ENCODE peak calls at places on chromosomes 2 and 18, in four cellular contexts. One of them, this sample, is unnamed.

GRCh38 chr2:109032229-109032800 is 43.3 kb upstream of the EDAR start:
- DNase-seq in IMR-90: no peak
- DNase-seq in sigmoid colon: no peak
- DNase-seq in neural progenitor cell: no peak
- DNase-seq in this sample: no peak

GRCh38 chr2:235666240-235666781 is 172.5 kb downstream of the AGAP1 start:
- DNase-seq in IMR-90: peak; percentile 90
- DNase-seq in sigmoid colon: peak; percentile 61
- DNase-seq in neural progenitor cell: peak; percentile 80
- DNase-seq in this sample: peak; percentile 62

GRCh38 chr2:200352631-200353030 is 46.1 kb downstream of the SPATS2L start:
- DNase-seq in IMR-90: peak; percentile 66
- DNase-seq in sigmoid colon: no peak
- DNase-seq in neural progenitor cell: peak; percentile 49
- DNase-seq in this sample: no peak

GRCh38 chr2:31987454-31987853 is 23.4 kb downstream of the MEMO1 start:
- DNase-seq in IMR-90: peak; percentile 76
- DNase-seq in sigmoid colon: no peak
- DNase-seq in neural progenitor cell: no peak
- DNase-seq in this sample: no peak

GRCh38 chr2:129812071-129812470 is 167.4 kb upstream of the RAB6C start:
- DNase-seq in IMR-90: no peak
- DNase-seq in sigmoid colon: no peak
- DNase-seq in neural progenitor cell: no peak
- DNase-seq in this sample: peak; percentile 71

GRCh38 chr2:66565291-66565690 is 130.4 kb downstream of the MEIS1 start:
- DNase-seq in IMR-90: peak; percentile 65
- DNase-seq in sigmoid colon: no peak
- DNase-seq in neural progenitor cell: no peak
- DNase-seq in this sample: no peak

GRCh38 chr2:3637311-3637675 is 20.7 kb upstream of the ALLC start:
- DNase-seq in IMR-90: no peak
- DNase-seq in sigmoid colon: peak; percentile 12
- DNase-seq in neural progenitor cell: no peak
- DNase-seq in this sample: no peak

GRCh38 chr18:8721716-8722115 is 16.4 kb downstream of the MTCL1 start:
- DNase-seq in IMR-90: peak; percentile 69
- DNase-seq in sigmoid colon: no peak
- DNase-seq in neural progenitor cell: no peak
- DNase-seq in this sample: no peak

GRCh38 chr18:10453885-10454772 is at the start of gene APCDD1:
- DNase-seq in IMR-90: no peak
- DNase-seq in sigmoid colon: peak; percentile 86
- DNase-seq in neural progenitor cell: peak; percentile 90
- DNase-seq in this sample: peak; percentile 52

GRCh38 chr2:180255981-180256380 is 248.9 kb upstream of the CWC22 start:
- DNase-seq in IMR-90: no peak
- DNase-seq in sigmoid colon: no peak
- DNase-seq in neural progenitor cell: no peak
- DNase-seq in this sample: no peak

GRCh38 chr2:134371041-134371440 is 117.2 kb downstream of the MGAT5 start:
- DNase-seq in IMR-90: no peak
- DNase-seq in sigmoid colon: no peak
- DNase-seq in neural progenitor cell: no peak
- DNase-seq in this sample: no peak

GRCh38 chr2:16625759-16626158 is 39.9 kb downstream of the CYRIA start:
- DNase-seq in IMR-90: no peak
- DNase-seq in sigmoid colon: no peak
- DNase-seq in neural progenitor cell: no peak
- DNase-seq in this sample: no peak

GRCh38 chr18:28284132-28284531 is 107.2 kb upstream of the CDH2 start:
- DNase-seq in IMR-90: peak; percentile 86
- DNase-seq in sigmoid colon: no peak
- DNase-seq in neural progenitor cell: no peak
- DNase-seq in this sample: no peak

GRCh38 chr2:16674154-16674553 is 8.5 kb upstream of the CYRIA start:
- DNase-seq in IMR-90: no peak
- DNase-seq in sigmoid colon: no peak
- DNase-seq in neural progenitor cell: no peak
- DNase-seq in this sample: no peak

GRCh38 chr2:219451626-219452360 is 17.1 kb downstream of the SPEG start:
- DNase-seq in IMR-90: peak; percentile 18
- DNase-seq in sigmoid colon: peak; percentile 96
- DNase-seq in neural progenitor cell: no peak
- DNase-seq in this sample: no peak

GRCh38 chr2:63590621-63591408 is 2.1 kb downstream of the MDH1 start:
- DNase-seq in IMR-90: no peak
- DNase-seq in sigmoid colon: peak; percentile 84
- DNase-seq in neural progenitor cell: no peak
- DNase-seq in this sample: peak; percentile 11

GRCh38 chr2:174341301-174341994 is 6.7 kb downstream of the SP9 start:
- DNase-seq in IMR-90: peak; percentile 78
- DNase-seq in sigmoid colon: peak; percentile 91
- DNase-seq in neural progenitor cell: peak; percentile 91
- DNase-seq in this sample: peak; percentile 75

GRCh38 chr2:174487536-174488162 is 820 bp upstream of the GPR155 start:
- DNase-seq in IMR-90: no peak
- DNase-seq in sigmoid colon: no peak
- DNase-seq in neural progenitor cell: no peak
- DNase-seq in this sample: no peak

GRCh38 chr2:230719340-230719739 is 6.7 kb downstream of the CAB39 start:
- DNase-seq in IMR-90: no peak
- DNase-seq in sigmoid colon: no peak
- DNase-seq in neural progenitor cell: no peak
- DNase-seq in this sample: no peak

GRCh38 chr2:230717595-230717994 is 5.0 kb downstream of the CAB39 start:
- DNase-seq in IMR-90: no peak
- DNase-seq in sigmoid colon: no peak
- DNase-seq in neural progenitor cell: peak; percentile 59
- DNase-seq in this sample: no peak

GRCh38 chr2:230715201-230715600 is 2.6 kb downstream of the CAB39 start:
- DNase-seq in IMR-90: peak; percentile 52
- DNase-seq in sigmoid colon: no peak
- DNase-seq in neural progenitor cell: no peak
- DNase-seq in this sample: no peak

GRCh38 chr2:230714122-230714453 is 1.4 kb downstream of the CAB39 start:
- DNase-seq in IMR-90: peak; percentile 84
- DNase-seq in sigmoid colon: no peak
- DNase-seq in neural progenitor cell: peak; percentile 29
- DNase-seq in this sample: no peak

GRCh38 chr2:230716588-230716987 is 3.9 kb downstream of the CAB39 start:
- DNase-seq in IMR-90: no peak
- DNase-seq in sigmoid colon: no peak
- DNase-seq in neural progenitor cell: no peak
- DNase-seq in this sample: no peak
- H3K4me1 ChIP-seq in IMR-90: peaks cover 20% of the 10 kb centered on the region
- H3K4me1 ChIP-seq in sigmoid colon: peaks cover 84% of the 10 kb centered on the region
- H3K4me1 ChIP-seq in neural progenitor cell: peaks cover 21% of the 10 kb centered on the region
- H3K4me1 ChIP-seq in this sample: peaks cover 37% of the 10 kb centered on the region

GRCh38 chr2:218281449-218281848 is 10.9 kb downstream of the TMBIM1 start:
- DNase-seq in IMR-90: no peak
- DNase-seq in sigmoid colon: peak; percentile 83
- DNase-seq in neural progenitor cell: no peak
- DNase-seq in this sample: no peak
- H3K4me1 ChIP-seq in IMR-90: peaks cover 31% of the 10 kb centered on the region
- H3K4me1 ChIP-seq in sigmoid colon: peaks cover 55% of the 10 kb centered on the region
- H3K4me1 ChIP-seq in neural progenitor cell: no peaks in the 10 kb centered on the region
- H3K4me1 ChIP-seq in this sample: peaks cover 72% of the 10 kb centered on the region

GRCh38 chr2:105794926-105795574 is 50.3 kb downstream of the NCK2 start:
- DNase-seq in IMR-90: no peak
- DNase-seq in sigmoid colon: no peak
- DNase-seq in neural progenitor cell: no peak
- DNase-seq in this sample: no peak
- H3K4me1 ChIP-seq in IMR-90: peaks cover 21% of the 10 kb centered on the region
- H3K4me1 ChIP-seq in sigmoid colon: peaks cover 64% of the 10 kb centered on the region
- H3K4me1 ChIP-seq in neural progenitor cell: peaks cover 30% of the 10 kb centered on the region
- H3K4me1 ChIP-seq in this sample: no peaks in the 10 kb centered on the region

GRCh38 chr2:100789361-100789760 is 30.6 kb upstream of the NPAS2 start:
- DNase-seq in IMR-90: no peak
- DNase-seq in sigmoid colon: no peak
- DNase-seq in neural progenitor cell: no peak
- DNase-seq in this sample: no peak
- H3K4me1 ChIP-seq in IMR-90: peaks cover 10% of the 10 kb centered on the region
- H3K4me1 ChIP-seq in sigmoid colon: peaks cover 15% of the 10 kb centered on the region
- H3K4me1 ChIP-seq in neural progenitor cell: no peaks in the 10 kb centered on the region
- H3K4me1 ChIP-seq in this sample: no peaks in the 10 kb centered on the region

DNA sequence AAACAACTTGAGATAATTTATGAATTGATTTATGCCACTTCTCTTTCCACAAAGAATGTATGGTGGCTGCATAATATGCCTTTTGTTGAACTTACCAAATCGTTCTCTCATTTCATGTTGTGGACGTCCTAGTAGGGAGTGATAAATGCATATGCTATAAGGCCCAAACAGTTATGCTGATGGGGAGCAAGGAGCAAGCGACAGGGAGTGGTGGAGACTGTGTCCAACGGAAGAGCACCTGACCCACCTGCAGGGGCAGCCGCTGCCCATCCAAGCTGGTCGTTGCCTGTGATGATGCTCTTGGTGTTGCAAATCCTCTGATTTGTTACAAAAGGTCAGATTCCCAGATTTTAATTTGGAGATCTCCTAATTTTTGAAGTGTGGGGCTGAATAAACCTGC is 31.0 kb upstream of the MGAT4A start:
- DNase-seq in IMR-90: no peak
- DNase-seq in sigmoid colon: no peak
- DNase-seq in neural progenitor cell: no peak
- DNase-seq in this sample: no peak
- H3K4me1 ChIP-seq in IMR-90: no peaks in the 10 kb centered on the region
- H3K4me1 ChIP-seq in sigmoid colon: peaks cover 10% of the 10 kb centered on the region
- H3K4me1 ChIP-seq in neural progenitor cell: no peaks in the 10 kb centered on the region
- H3K4me1 ChIP-seq in this sample: peaks cover 26% of the 10 kb centered on the region

GRCh38 chr2:168432565-168433186 is 23.4 kb upstream of the CERS6 start:
- DNase-seq in IMR-90: no peak
- DNase-seq in sigmoid colon: no peak
- DNase-seq in neural progenitor cell: no peak
- DNase-seq in this sample: no peak

GRCh38 chr2:168434164-168434563 is 21.9 kb upstream of the CERS6 start:
- DNase-seq in IMR-90: no peak
- DNase-seq in sigmoid colon: no peak
- DNase-seq in neural progenitor cell: no peak
- DNase-seq in this sample: no peak

GRCh38 chr2:168439536-168439935 is 16.5 kb upstream of the CERS6 start:
- DNase-seq in IMR-90: peak; percentile 8
- DNase-seq in sigmoid colon: no peak
- DNase-seq in neural progenitor cell: no peak
- DNase-seq in this sample: no peak

GRCh38 chr2:168438553-168438952 is 17.5 kb upstream of the CERS6 start:
- DNase-seq in IMR-90: no peak
- DNase-seq in sigmoid colon: no peak
- DNase-seq in neural progenitor cell: no peak
- DNase-seq in this sample: no peak

DNA sequence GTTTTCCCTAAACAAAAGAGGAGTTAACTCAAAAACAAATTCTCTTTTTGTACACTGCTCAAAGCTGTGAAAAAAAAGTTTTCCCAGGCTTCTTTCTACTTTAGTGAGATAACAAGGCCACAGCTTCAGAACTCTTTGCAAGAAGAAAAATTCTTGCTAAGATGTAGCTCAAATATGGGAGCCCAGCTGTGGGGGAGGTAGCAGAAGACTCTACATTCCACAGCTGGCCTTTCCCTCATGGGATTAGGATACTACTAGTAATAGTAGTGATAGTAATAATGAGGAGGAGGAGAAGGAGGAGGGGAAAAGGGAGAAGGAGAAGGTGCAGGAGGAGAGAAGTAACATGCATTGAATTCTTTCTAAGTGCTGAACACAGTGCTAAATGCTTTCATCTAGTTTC is 19.2 kb upstream of the CERS6 start:
- DNase-seq in IMR-90: no peak
- DNase-seq in sigmoid colon: no peak
- DNase-seq in neural progenitor cell: no peak
- DNase-seq in this sample: no peak
- H3K4me1 ChIP-seq in IMR-90: no peaks in the 10 kb centered on the region
- H3K4me1 ChIP-seq in sigmoid colon: no peaks in the 10 kb centered on the region
- H3K4me1 ChIP-seq in neural progenitor cell: peaks cover 11% of the 10 kb centered on the region
- H3K4me1 ChIP-seq in this sample: no peaks in the 10 kb centered on the region

GRCh38 chr2:104915107-104915793 is 61.3 kb downstream of the POU3F3 start:
- DNase-seq in IMR-90: no peak
- DNase-seq in sigmoid colon: no peak
- DNase-seq in neural progenitor cell: no peak
- DNase-seq in this sample: no peak

GRCh38 chr2:104909317-104909716 is 55.4 kb downstream of the POU3F3 start:
- DNase-seq in IMR-90: no peak
- DNase-seq in sigmoid colon: no peak
- DNase-seq in neural progenitor cell: no peak
- DNase-seq in this sample: no peak

GRCh38 chr2:104919127-104919526 is 65.2 kb downstream of the POU3F3 start:
- DNase-seq in IMR-90: no peak
- DNase-seq in sigmoid colon: no peak
- DNase-seq in neural progenitor cell: no peak
- DNase-seq in this sample: no peak

DNA sequence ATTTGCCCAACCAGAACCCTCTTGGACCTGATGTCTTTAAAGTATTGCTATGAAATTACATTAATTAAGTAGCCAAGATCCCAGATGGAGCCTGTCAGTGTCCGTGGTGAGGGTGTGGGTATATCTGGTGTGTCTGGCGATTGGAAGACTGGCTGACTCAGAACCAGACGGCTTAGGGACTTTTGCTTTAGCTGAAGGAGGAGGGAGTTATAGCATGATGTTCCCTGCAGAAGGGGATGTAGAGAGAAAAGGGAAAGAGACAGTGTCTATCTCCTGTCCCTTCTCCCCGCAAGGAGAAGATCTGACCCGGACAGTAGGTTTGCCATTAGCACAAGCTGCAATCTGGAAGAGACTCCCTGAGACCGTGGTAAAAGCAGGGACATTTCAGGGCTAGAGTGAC is 60.6 kb downstream of the POU3F3 start:
- DNase-seq in IMR-90: no peak
- DNase-seq in sigmoid colon: no peak
- DNase-seq in neural progenitor cell: no peak
- DNase-seq in this sample: no peak
- H3K4me1 ChIP-seq in IMR-90: no peaks in the 10 kb centered on the region
- H3K4me1 ChIP-seq in sigmoid colon: no peaks in the 10 kb centered on the region
- H3K4me1 ChIP-seq in neural progenitor cell: no peaks in the 10 kb centered on the region
- H3K4me1 ChIP-seq in this sample: no peaks in the 10 kb centered on the region

DNA sequence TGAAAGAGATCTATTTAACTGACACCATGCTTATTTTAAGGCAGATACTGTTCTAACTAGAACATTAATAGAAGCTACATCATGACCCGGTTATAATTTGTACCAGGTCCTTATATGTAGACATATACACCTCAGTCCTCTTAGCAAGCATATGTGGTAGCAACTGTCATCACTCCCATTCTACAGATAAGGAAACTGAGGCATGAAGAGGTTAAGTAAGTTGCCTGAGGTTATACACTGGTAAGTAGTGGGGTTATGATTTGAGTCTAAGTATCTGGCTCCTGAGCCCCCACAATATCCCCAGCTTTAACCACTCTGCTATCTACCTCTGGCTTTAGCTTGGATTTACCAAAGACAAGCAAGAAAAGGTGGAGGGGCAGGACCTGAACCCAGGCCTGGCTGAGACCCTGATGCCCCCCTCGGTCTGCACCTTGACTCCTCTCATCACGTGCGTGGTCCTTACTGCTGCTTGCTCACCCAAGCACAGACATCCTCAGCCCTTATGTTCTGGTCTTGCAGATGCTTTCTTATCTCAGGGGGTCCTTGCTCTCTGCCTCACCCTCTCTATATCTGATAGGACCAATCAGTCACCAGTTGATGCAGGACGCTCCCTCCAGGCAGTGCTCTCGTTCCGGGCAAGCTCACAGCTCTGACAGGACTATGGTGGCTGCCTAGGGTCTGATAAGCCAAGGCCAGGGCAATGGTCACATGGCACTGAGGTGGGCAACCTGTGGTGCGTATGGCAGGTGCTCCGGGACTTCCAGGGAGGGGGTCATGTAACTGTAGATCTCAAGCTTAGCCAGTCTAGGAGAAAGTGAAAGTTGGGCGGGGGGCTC is 4.0 kb downstream of the DYSF start:
- DNase-seq in IMR-90: no peak
- DNase-seq in sigmoid colon: no peak
- DNase-seq in neural progenitor cell: no peak
- DNase-seq in this sample: no peak
- H3K4me1 ChIP-seq in IMR-90: peaks cover 5% of the 10 kb centered on the region
- H3K4me1 ChIP-seq in sigmoid colon: peaks cover 81% of the 10 kb centered on the region
- H3K4me1 ChIP-seq in neural progenitor cell: peaks cover 32% of the 10 kb centered on the region
- H3K4me1 ChIP-seq in this sample: no peaks in the 10 kb centered on the region

This sample was measured in tibial nerve.